ENCODE peak calls at places on chromosomes 6 and 20, in seven cellular contexts. P is K562, L is HCT116, Y is SK-N-SH, Q is H1, W is HepG2, T is GM12878. M is an unnamed sample.

GRCh38 chr20:11255455-11255854 is 581.7 kb upstream of the JAG1 start:
- DNase-seq in P (no peak), L (no peak), Y (no peak), Q (no peak), W (no peak), T (no peak), M (no peak)

GRCh38 chr6:1586256-1586655 is 23.5 kb upstream of the FOXC1 start:
- DNase-seq in P (no peak), L (no peak), Y (no peak), Q (no peak), W (no peak), T (no peak), M (no peak)

GRCh38 chr6:158047120-158047518 is 65.5 kb downstream of the SYNJ2 start:
- DNase-seq in P (no peak), L (no peak), Y (no peak), Q (no peak), W (no peak), T (no peak), M (no peak)

GRCh38 chr20:33945391-33946079 is 48.2 kb upstream of the RALY start:
- DNase-seq in P (no peak), L (no peak), Y (no peak), Q (no peak), W (peak), T (no peak), M (no peak)

GRCh38 chr6:17397764-17398194 is 4.4 kb downstream of the CAP2 start:
- DNase-seq in P (no peak), L (no peak), Y (no peak), Q (no peak), W (no peak), T (no peak), M (no peak)

GRCh38 chr6:72783035-72783434 is 161.2 kb downstream of the KCNQ5 start:
- DNase-seq in P (no peak), L (no peak), Y (no peak), Q (no peak), W (no peak), T (no peak), M (no peak)

GRCh38 chr20:63097336-63097831 is 90.6 kb upstream of the BHLHE23 start:
- DNase-seq in P (no peak), L (no peak), Y (no peak), Q (no peak), W (no peak), T (no peak), M (no peak)

GRCh38 chr20:59561228-59561605 is 43.1 kb upstream of the PHACTR3 start:
- DNase-seq in P (peak), L (no peak), Y (no peak), Q (no peak), W (no peak), T (no peak), M (no peak)

GRCh38 chr20:1215386-1216170 is 10.3 kb upstream of the RAD21L1 start:
- DNase-seq in P (peak), L (no peak), Y (no peak), Q (no peak), W (no peak), T (no peak), M (no peak)

GRCh38 chr20:17888044-17888443 is 80.5 kb downstream of the SNX5 start:
- DNase-seq in P (no peak), L (peak), Y (no peak), Q (no peak), W (no peak), T (no peak), M (no peak)

GRCh38 chr6:46781478-46782378 is 11.5 kb upstream of the MEP1A start:
- DNase-seq in P (peak), L (peak), Y (peak), Q (no peak), W (peak), T (no peak), M (peak)

GRCh38 chr6:37809144-37809543 is 10.4 kb upstream of the ZFAND3 start:
- DNase-seq in P (no peak), L (no peak), Y (no peak), Q (no peak), W (no peak), T (no peak), M (no peak)

GRCh38 chr6:93343476-93343875 is 75.9 kb downstream of the EPHA7 start:
- DNase-seq in P (no peak), L (no peak), Y (no peak), Q (no peak), W (no peak), T (no peak), M (no peak)

GRCh38 chr6:45504947-45505346 is 127.2 kb upstream of the SUPT3H start:
- DNase-seq in P (no peak), L (no peak), Y (no peak), Q (no peak), W (no peak), T (no peak), M (peak)

GRCh38 chr6:22888147-22888831 is 318.9 kb downstream of the HDGFL1 start:
- DNase-seq in P (no peak), L (no peak), Y (no peak), Q (no peak), W (no peak), T (no peak), M (no peak)

GRCh38 chr6:169205176-169206160 is 48.2 kb downstream of the THBS2 start:
- DNase-seq in P (no peak), L (no peak), Y (no peak), Q (no peak), W (no peak), T (no peak), M (no peak)

GRCh38 chr6:100948381-100949133 is 67.4 kb upstream of the ASCC3 start:
- DNase-seq in P (no peak), L (no peak), Y (no peak), Q (no peak), W (peak), T (no peak), M (no peak)

GRCh38 chr20:2402271-2402980 is 21.7 kb downstream of the TGM6 start:
- DNase-seq in P (no peak), L (peak), Y (peak), Q (no peak), W (peak), T (no peak), M (peak)

GRCh38 chr6:150037526-150038201 is 12.3 kb upstream of the RAET1L start:
- DNase-seq in P (no peak), L (no peak), Y (no peak), Q (no peak), W (no peak), T (no peak), M (no peak)

GRCh38 chr6:30781697-30782424 is 37.5 kb upstream of the IER3 start:
- DNase-seq in P (peak), L (peak), Y (peak), Q (no peak), W (peak), T (peak), M (peak)

GRCh38 chr20:23445596-23446217 is 6.2 kb downstream of the CSTL1 start:
- DNase-seq in P (no peak), L (peak), Y (no peak), Q (no peak), W (peak), T (no peak), M (no peak)

GRCh38 chr6:157675859-157676640 is 147.0 kb upstream of the SNX9 start:
- DNase-seq in P (no peak), L (no peak), Y (no peak), Q (no peak), W (no peak), T (no peak), M (no peak)

GRCh38 chr6:3850451-3851203 is 1.5 kb downstream of the FAM50B start:
- DNase-seq in P (no peak), L (no peak), Y (no peak), Q (no peak), W (no peak), T (peak), M (no peak)

GRCh38 chr6:105099371-105099770 is 80.4 kb downstream of the POPDC3 start:
- DNase-seq in P (no peak), L (no peak), Y (no peak), Q (no peak), W (no peak), T (no peak), M (no peak)

DNA sequence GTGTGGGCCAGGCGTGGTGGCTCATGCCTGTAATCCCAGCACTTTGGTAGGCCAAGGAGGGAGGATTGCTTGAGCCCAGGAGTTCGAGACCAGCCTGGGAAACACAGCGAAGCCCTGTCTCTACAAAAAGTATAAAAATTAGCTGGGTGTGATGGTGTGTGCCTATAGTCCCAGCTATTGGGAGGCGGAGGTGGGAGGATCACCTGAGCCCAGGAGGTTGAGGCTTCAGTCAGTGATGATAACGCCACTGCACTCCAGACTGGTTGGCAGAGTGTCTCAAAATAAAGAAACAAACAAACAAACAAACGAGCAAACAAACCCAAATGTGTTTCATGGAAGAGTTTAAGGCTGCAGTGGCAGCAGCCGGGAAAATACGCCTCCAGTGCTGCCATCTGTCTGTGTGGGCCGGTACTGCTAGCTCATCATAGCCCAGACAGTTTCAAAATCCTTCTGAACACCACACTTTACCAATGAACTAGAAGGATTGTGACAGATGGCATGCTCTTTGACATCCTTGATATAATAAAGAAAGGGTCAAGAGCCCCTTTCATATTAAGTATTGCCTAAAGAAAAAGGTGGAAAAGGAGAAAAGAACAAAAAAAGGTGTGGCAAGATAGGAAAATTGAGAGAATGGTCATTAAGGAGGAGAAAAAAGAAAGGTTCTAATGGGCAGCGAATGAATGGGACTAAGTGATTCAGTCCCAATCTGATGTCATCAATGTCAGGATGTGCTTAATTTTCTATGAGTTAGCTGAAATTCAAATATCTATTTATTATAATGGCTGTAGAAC is 298.6 kb downstream of the SYNE1 start:
- DNase-seq in P (peak), L (no peak), Y (peak), Q (no peak), W (peak), T (no peak), M (no peak)
- TF ChIP-seq JUND in P (no peak), L (no peak), Y (no peak), Q (no peak), W (no peak), T (no peak), M (no peak)

GRCh38 chr20:4550740-4551139 is 171.0 kb upstream of the PRND start:
- DNase-seq in P (no peak), L (no peak), Y (no peak), Q (no peak), W (no peak), T (no peak), M (no peak)
- TF ChIP-seq JUND in P (no peak), L (peak), Y (no peak), Q (no peak), W (no peak), T (no peak), M (no peak)

DNA sequence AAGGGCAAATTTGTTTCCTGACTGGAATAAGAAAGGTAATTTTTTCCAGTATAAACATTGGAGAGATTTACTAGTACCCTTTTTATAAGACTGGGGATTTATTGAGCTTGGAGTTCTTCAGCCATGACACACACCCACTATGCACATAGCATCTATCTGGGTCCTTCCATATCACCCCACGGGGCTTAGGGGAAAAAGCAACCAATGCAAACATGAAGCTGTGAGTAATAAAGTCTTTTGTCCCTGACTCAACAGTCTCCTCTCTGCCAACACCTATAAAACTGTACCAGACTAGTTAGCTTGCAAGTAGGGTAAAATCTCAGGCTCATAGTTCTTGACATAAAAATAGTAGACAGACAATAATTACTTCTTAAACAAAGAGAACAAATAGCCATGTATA is 23.4 kb downstream of the COL21A1 start:
- DNase-seq in P (no peak), L (no peak), Y (no peak), Q (no peak), W (no peak), T (no peak), M (no peak)
- TF ChIP-seq JUND in P (no peak), L (no peak), Y (no peak), Q (no peak), W (no peak), T (no peak), M (no peak)

DNA sequence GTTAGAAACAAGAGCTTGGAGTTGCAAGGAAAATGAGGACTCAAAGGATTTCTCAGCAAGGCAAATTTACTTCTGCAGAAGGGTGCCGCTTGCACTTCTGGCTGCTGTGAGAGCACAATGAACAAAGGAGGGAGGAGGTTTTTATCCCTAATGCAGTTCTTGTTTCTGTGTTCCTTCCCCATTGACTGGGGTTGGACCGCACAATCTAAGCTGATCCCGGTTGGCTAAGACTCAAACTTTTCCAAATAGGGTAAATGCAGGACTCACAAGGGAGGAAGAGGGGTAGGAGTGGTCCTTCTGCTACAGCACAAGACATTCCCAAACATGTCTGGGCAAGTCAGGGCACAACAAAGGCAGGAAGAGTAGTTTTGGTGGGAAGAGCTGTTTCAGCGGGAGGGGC is 249.6 kb upstream of the MOCS1 start:
- DNase-seq in P (no peak), L (no peak), Y (no peak), Q (no peak), W (no peak), T (no peak), M (no peak)
- TF ChIP-seq JUND in P (no peak), L (no peak), Y (no peak), Q (no peak), W (no peak), T (no peak), M (no peak)

GRCh38 chr20:36246410-36246809 is 10.1 kb downstream of the AAR2 start:
- DNase-seq in P (no peak), L (no peak), Y (no peak), Q (no peak), W (no peak), T (no peak), M (no peak)
- TF ChIP-seq JUND in P (no peak), L (no peak), Y (no peak), Q (no peak), W (no peak), T (no peak), M (no peak)

GRCh38 chr6:14129572-14129971 is 12.0 kb downstream of the CD83 start:
- DNase-seq in P (peak), L (peak), Y (peak), Q (peak), W (peak), T (no peak), M (peak)
- TF ChIP-seq JUND in P (no peak), L (no peak), Y (no peak), Q (no peak), W (no peak), T (no peak), M (no peak)

GRCh38 chr6:154594474-154595198 is 84.2 kb upstream of the CNKSR3 start:
- DNase-seq in P (no peak), L (no peak), Y (no peak), Q (no peak), W (no peak), T (no peak), M (no peak)

GRCh38 chr6:154592199-154592860 is 81.8 kb upstream of the CNKSR3 start:
- DNase-seq in P (no peak), L (no peak), Y (no peak), Q (no peak), W (no peak), T (no peak), M (no peak)

GRCh38 chr6:154591220-154591619 is 80.7 kb upstream of the CNKSR3 start:
- DNase-seq in P (no peak), L (no peak), Y (no peak), Q (no peak), W (no peak), T (no peak), M (no peak)

GRCh38 chr6:154590770-154591169 is 80.3 kb upstream of the CNKSR3 start:
- DNase-seq in P (no peak), L (no peak), Y (no peak), Q (no peak), W (no peak), T (no peak), M (no peak)

DNA sequence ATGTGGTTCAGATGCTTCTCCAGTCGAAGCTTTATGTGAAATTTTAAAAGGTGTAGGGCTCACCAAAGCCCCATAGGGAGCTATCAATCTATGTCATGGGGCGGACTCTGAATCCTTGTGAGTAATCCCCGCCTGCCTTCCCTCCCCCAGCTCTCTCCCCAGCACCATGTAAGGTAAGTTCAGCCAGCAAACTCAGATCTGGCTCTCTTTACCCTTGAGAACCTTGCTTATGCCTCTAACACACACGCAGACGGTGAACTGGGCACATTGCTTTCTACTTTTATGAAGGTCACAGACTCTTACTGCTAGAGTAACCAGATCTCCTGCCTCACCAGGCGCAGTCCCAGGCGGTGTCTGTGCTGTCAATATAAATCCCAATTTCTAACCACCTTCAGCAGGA is 82.6 kb upstream of the CNKSR3 start:
- DNase-seq in P (peak), L (no peak), Y (no peak), Q (no peak), W (peak), T (no peak), M (no peak)
- TF ChIP-seq JUND in P (peak), L (no peak), Y (no peak), Q (no peak), W (no peak), T (no peak), M (no peak)